ENCODE peak calls at places on chromosomes 4 and X, in six cellular contexts. L, Y, C, S, E and J are unnamed samples.

GRCh38 chrX:53494427-53494826 is 60.3 kb upstream of the HSD17B10 start:
- DNase-seq in L (no peak), Y (peak), C (no peak), S (no peak), E (no peak), J (no peak)

GRCh38 chrX:150899191-150899757 is 806 bp upstream of the CD99L2 start:
- DNase-seq in L (no peak), Y (peak), C (peak), S (no peak), E (peak), J (no peak)

GRCh38 chr4:20326977-20327376 is 75.3 kb downstream of the SLIT2 start:
- DNase-seq in L (no peak), Y (no peak), C (no peak), S (no peak), E (no peak), J (no peak)

GRCh38 chr4:124537971-124538370 is 174.6 kb downstream of the ANKRD50 start:
- DNase-seq in L (no peak), Y (no peak), C (no peak), S (no peak), E (no peak), J (no peak)

GRCh38 chr4:89298160-89298559 is 9.4 kb downstream of the GPRIN3 start:
- DNase-seq in L (no peak), Y (no peak), C (no peak), S (peak), E (no peak), J (no peak)

GRCh38 chr4:127995776-127996175 is 30.6 kb downstream of the ABHD18 start:
- DNase-seq in L (no peak), Y (no peak), C (peak), S (no peak), E (no peak), J (peak)

GRCh38 chr4:2795558-2796260 is 2.8 kb downstream of the SH3BP2 start:
- DNase-seq in L (no peak), Y (no peak), C (no peak), S (no peak), E (peak), J (no peak)

GRCh38 chr4:115154826-115155225 is 41.4 kb upstream of the NDST4 start:
- DNase-seq in L (no peak), Y (peak), C (no peak), S (no peak), E (no peak), J (no peak)

GRCh38 chr4:179626687-179627086 is 2184.4 kb upstream of the AGA start:
- DNase-seq in L (no peak), Y (peak), C (no peak), S (no peak), E (no peak), J (no peak)

GRCh38 chr4:24477919-24478318 is 106.4 kb downstream of the DHX15 start:
- DNase-seq in L (peak), Y (peak), C (peak), S (no peak), E (no peak), J (peak)

GRCh38 chr4:79650794-79651431 is 242.9 kb upstream of the GK2 start:
- DNase-seq in L (peak), Y (no peak), C (peak), S (no peak), E (no peak), J (no peak)

GRCh38 chr4:64417974-64418373 is 8.7 kb upstream of the TECRL start:
- DNase-seq in L (no peak), Y (no peak), C (no peak), S (no peak), E (no peak), J (no peak)

GRCh38 chrX:1661048-1661921 is 46.4 kb downstream of the ASMT start:
- DNase-seq in L (no peak), Y (peak), C (no peak), S (peak), E (no peak), J (no peak)

GRCh38 chrX:129553619-129554288 is 13.7 kb downstream of the OCRL start:
- DNase-seq in L (no peak), Y (no peak), C (no peak), S (no peak), E (no peak), J (no peak)

GRCh38 chrX:139930923-139931645 is 1.8 kb downstream of the ATP11C start:
- DNase-seq in L (peak), Y (peak), C (peak), S (no peak), E (peak), J (no peak)

GRCh38 chr4:141388483-141388882 is 167.8 kb downstream of the ZNF330 start:
- DNase-seq in L (no peak), Y (no peak), C (peak), S (no peak), E (no peak), J (peak)

GRCh38 chr4:10982305-10982704 is 297.7 kb upstream of the CLNK start:
- DNase-seq in L (no peak), Y (no peak), C (no peak), S (no peak), E (no peak), J (no peak)

GRCh38 chrX:38985375-38985774 is 184.1 kb downstream of the MID1IP1 start:
- DNase-seq in L (peak), Y (peak), C (peak), S (no peak), E (no peak), J (no peak)

GRCh38 chr4:105895324-105895608 is at the start of gene NPNT:
- DNase-seq in L (no peak), Y (peak), C (no peak), S (no peak), E (peak), J (no peak)

GRCh38 chr4:171561419-171561818 is 251.8 kb upstream of the GALNTL6 start:
- DNase-seq in L (no peak), Y (peak), C (no peak), S (no peak), E (no peak), J (no peak)

GRCh38 chr4:155506761-155507160 is 130.0 kb upstream of the MAP9 start:
- DNase-seq in L (no peak), Y (no peak), C (no peak), S (no peak), E (no peak), J (no peak)